ENCODE peak calls at places on chromosomes 7 and 10, in nine cellular contexts. X is activated B cell treated with CpG ODN at 0.5 μM for 24 hours, W is B cell, B is AG20443, C is transverse colon, Q is astrocyte of the spinal cord, E is T-helper 9 cell, U is G401, L is HT1080. Z is an unnamed sample.

GRCh38 chr7:137989590-137989989 is 12.3 kb downstream of the CREB3L2 start:
- DNase-seq in X (no peak), W (no peak), B (no peak), C (no peak), Q (no peak), E (no peak), U (no peak), L (no peak), Z (no peak)

GRCh38 chr10:131626274-131626673 is 274.5 kb upstream of the PPP2R2D start:
- DNase-seq in X (no peak), W (no peak), B (no peak), C (no peak), Q (no peak), E (no peak), U (no peak), L (no peak), Z (no peak)

GRCh38 chr10:36578306-36578705 is 547.1 kb upstream of the ANKRD30A start:
- DNase-seq in X (no peak), W (no peak), B (peak), C (no peak), Q (peak), E (no peak), U (no peak), L (peak), Z (peak)

GRCh38 chr7:25950488-25951413 is 201.2 kb upstream of the NFE2L3 start:
- DNase-seq in X (peak), W (peak), B (peak), C (peak), Q (peak), E (peak), U (peak), L (no peak), Z (peak)

GRCh38 chr7:75992083-75992755 is 2.2 kb downstream of the TMEM120A start:
- DNase-seq in X (no peak), W (no peak), B (no peak), C (no peak), Q (no peak), E (no peak), U (no peak), L (no peak), Z (no peak)

GRCh38 chr7:25557379-25557916 is 329.2 kb upstream of the NPVF start:
- DNase-seq in X (no peak), W (no peak), B (no peak), C (no peak), Q (no peak), E (no peak), U (no peak), L (no peak), Z (no peak)

GRCh38 chr10:9951481-9952257 is 1066.0 kb upstream of the CELF2 start:
- DNase-seq in X (no peak), W (no peak), B (peak), C (no peak), Q (no peak), E (no peak), U (no peak), L (peak), Z (no peak)

GRCh38 chr7:157307534-157307838 is 29.3 kb upstream of the DNAJB6 start:
- DNase-seq in X (no peak), W (no peak), B (no peak), C (no peak), Q (no peak), E (no peak), U (no peak), L (no peak), Z (no peak)

GRCh38 chr7:22433710-22434460 is 66.1 kb downstream of the STEAP1B start:
- DNase-seq in X (no peak), W (no peak), B (no peak), C (no peak), Q (peak), E (no peak), U (no peak), L (peak), Z (peak)

GRCh38 chr7:74029094-74029785 is 1.3 kb downstream of the ELN start:
- DNase-seq in X (no peak), W (no peak), B (no peak), C (no peak), Q (no peak), E (no peak), U (peak), L (no peak), Z (no peak)

GRCh38 chr7:81114682-81115081 is 195.8 kb upstream of the SEMA3C start:
- DNase-seq in X (no peak), W (no peak), B (no peak), C (no peak), Q (no peak), E (no peak), U (no peak), L (peak), Z (no peak)

GRCh38 chr7:41323811-41324210 is 379.1 kb downstream of the INHBA start:
- DNase-seq in X (no peak), W (no peak), B (no peak), C (no peak), Q (no peak), E (no peak), U (no peak), L (peak), Z (no peak)

GRCh38 chr10:352476-353235 is 217.4 kb downstream of the ZMYND11 start:
- DNase-seq in X (no peak), W (no peak), B (no peak), C (no peak), Q (no peak), E (no peak), U (no peak), L (no peak), Z (no peak)

GRCh38 chr10:97640868-97641811 is 669 bp downstream of the PI4K2A start:
- DNase-seq in X (peak), W (peak), B (peak), C (peak), Q (peak), E (peak), U (peak), L (peak), Z (peak)

GRCh38 chr10:6014241-6014761 is 37.0 kb upstream of the IL15RA start:
- DNase-seq in X (no peak), W (peak), B (peak), C (peak), Q (peak), E (peak), U (peak), L (peak), Z (peak)

GRCh38 chr7:127644484-127644883 is 7.5 kb upstream of the SND1 start:
- DNase-seq in X (no peak), W (no peak), B (no peak), C (no peak), Q (no peak), E (no peak), U (no peak), L (no peak), Z (no peak)

GRCh38 chr7:12518920-12519681 is 51.4 kb upstream of the SCIN start:
- DNase-seq in X (no peak), W (no peak), B (peak), C (no peak), Q (peak), E (no peak), U (no peak), L (peak), Z (peak)

GRCh38 chr7:125255793-125256192 is 326.2 kb upstream of the POT1 start:
- DNase-seq in X (no peak), W (no peak), B (no peak), C (no peak), Q (no peak), E (no peak), U (no peak), L (no peak), Z (peak)

GRCh38 chr7:26279405-26279804 is 12.3 kb upstream of the SNX10 start:
- DNase-seq in X (no peak), W (no peak), B (no peak), C (no peak), Q (no peak), E (no peak), U (no peak), L (peak), Z (no peak)

GRCh38 chr10:114920459-114920858 is 17.5 kb upstream of the TRUB1 start:
- DNase-seq in X (no peak), W (no peak), B (no peak), C (no peak), Q (no peak), E (no peak), U (no peak), L (no peak), Z (peak)

GRCh38 chr10:101389986-101390531 is 36.1 kb downstream of the BTRC start:
- DNase-seq in X (no peak), W (no peak), B (no peak), C (no peak), Q (no peak), E (no peak), U (no peak), L (no peak), Z (no peak)

GRCh38 chr10:59817806-59818205 is 64.6 kb upstream of the MRLN start:
- DNase-seq in X (no peak), W (no peak), B (no peak), C (no peak), Q (peak), E (no peak), U (no peak), L (peak), Z (no peak)

GRCh38 chr10:127259385-127259784 is 63.0 kb upstream of the INSYN2A start:
- DNase-seq in X (no peak), W (no peak), B (no peak), C (no peak), Q (no peak), E (no peak), U (no peak), L (no peak), Z (no peak)

GRCh38 chr10:120392245-120392644 is 64.8 kb upstream of the PLPP4 start:
- DNase-seq in X (no peak), W (no peak), B (no peak), C (peak), Q (peak), E (no peak), U (no peak), L (peak), Z (no peak)

GRCh38 chr7:90726623-90727022 is 130.5 kb downstream of the CDK14 start:
- DNase-seq in X (no peak), W (no peak), B (peak), C (peak), Q (peak), E (no peak), U (peak), L (no peak), Z (peak)

GRCh38 chr10:15046626-15047025 is 2.9 kb downstream of the OLAH start:
- DNase-seq in X (no peak), W (no peak), B (peak), C (no peak), Q (peak), E (no peak), U (no peak), L (no peak), Z (no peak)

GRCh38 chr10:28668363-28669226 is 8.7 kb upstream of the BAMBI start:
- DNase-seq in X (peak), W (peak), B (peak), C (peak), Q (no peak), E (peak), U (no peak), L (no peak), Z (peak)

GRCh38 chr10:78634389-78634815 is 434.4 kb upstream of the ZMIZ1 start:
- DNase-seq in X (no peak), W (no peak), B (peak), C (no peak), Q (peak), E (no peak), U (peak), L (peak), Z (peak)

GRCh38 chr7:27172388-27172774 is 1.7 kb downstream of the HOXA10 start:
- DNase-seq in X (peak), W (peak), B (no peak), C (peak), Q (no peak), E (no peak), U (no peak), L (peak), Z (no peak)

GRCh38 chr7:80243425-80243824 is 108.8 kb downstream of the GNAI1 start:
- DNase-seq in X (no peak), W (no peak), B (no peak), C (no peak), Q (no peak), E (no peak), U (no peak), L (no peak), Z (no peak)

Z was measured in epithelial cell of esophagus.